ENCODE peak calls at places on chromosomes 11 and 22, in six cellular contexts. N is tibial artery, R is AG09309, M is fibroblast of pulmonary artery, L is WERI-Rb-1, F is foreskin fibroblast. C is an unnamed sample.

GRCh38 chr11:131824766-131825165 is 454.4 kb downstream of the NTM start:
- DNase-seq in L (no peak), R (peak; percentile 25), N (no peak), M (peak; percentile 94), F (peak; percentile 67), C (no peak)

GRCh38 chr11:117191680-117192400 is 7.3 kb upstream of the TAGLN start:
- DNase-seq in M (no peak), N (peak; percentile 65), L (no peak), R (no peak), F (no peak), C (no peak)

GRCh38 chr11:29161216-29161615 is 855.6 kb downstream of the KCNA4 start:
- DNase-seq in N (no peak), F (peak; percentile 43), R (no peak), L (no peak), M (peak; percentile 36), C (no peak)

GRCh38 chr11:77003954-77004353 is 30.2 kb upstream of the B3GNT6 start:
- DNase-seq in F (peak; percentile 28), N (no peak), L (no peak), M (no peak), R (no peak), C (no peak)

GRCh38 chr11:126915430-126915829 is 85.1 kb downstream of the KIRREL3 start:
- DNase-seq in R (no peak), F (no peak), L (no peak), M (no peak), N (no peak), C (no peak)

GRCh38 chr11:86291466-86292262 is 10.4 kb upstream of the HIKESHI start:
- DNase-seq in F (peak; percentile 73), R (peak; percentile 13), M (peak; percentile 64), L (peak; percentile 29), N (no peak), C (no peak)

GRCh38 chr22:33873186-33873585 is 47.1 kb downstream of the LARGE1 start:
- DNase-seq in F (no peak), N (peak; percentile 72), M (no peak), R (no peak), L (no peak), C (no peak)

GRCh38 chr11:93537022-93537421 is 6.2 kb downstream of the SMCO4 start:
- DNase-seq in N (peak; percentile 88), M (no peak), L (no peak), F (no peak), R (no peak), C (no peak)

GRCh38 chr11:58811499-58811898 is 33.0 kb downstream of the GLYATL2 start:
- DNase-seq in M (no peak), L (no peak), F (no peak), R (no peak), N (no peak), C (no peak)

GRCh38 chr11:77993902-77994301 is 566 bp downstream of the INTS4 start:
- DNase-seq in F (no peak), M (no peak), N (no peak), R (no peak), L (no peak), C (no peak)

GRCh38 chr11:17012179-17012578 is 2.0 kb downstream of the PLEKHA7 start:
- DNase-seq in N (no peak), L (no peak), M (no peak), F (no peak), R (no peak), C (no peak)

GRCh38 chr11:17013548-17014320 is 480 bp downstream of the PLEKHA7 start:
- DNase-seq in M (no peak), N (no peak), L (peak; percentile 61), R (no peak), F (peak; percentile 16), C (no peak)

GRCh38 chr11:17014321-17014773 is at the start of gene PLEKHA7:
- DNase-seq in R (no peak), F (no peak), N (no peak), M (no peak), L (peak; percentile 45), C (no peak)

GRCh38 chr11:17010851-17011420 is 3.3 kb downstream of the PLEKHA7 start:
- DNase-seq in N (no peak), F (no peak), M (no peak), R (no peak), L (peak; percentile 39), C (no peak)

GRCh38 chr11:17012712-17013547 is 1.3 kb downstream of the PLEKHA7 start:
- DNase-seq in M (peak; percentile 35), L (peak; percentile 80), N (peak; percentile 75), R (peak; percentile 10), F (peak; percentile 74), C (no peak)
- H3K4me3 ChIP-seq in M (peak overlapping the region; percentile 30), L (peak overlapping the region; percentile 91), N (peak overlapping the region; percentile 92), R (peak overlapping the region; percentile 30), F (peak overlapping the region; percentile 19), C (peak overlapping the region; percentile 51)

GRCh38 chr11:123163621-123164020 is 31.4 kb downstream of the CLMP start:
- DNase-seq in N (no peak), M (no peak), L (no peak), F (no peak), R (no peak), C (no peak)
- TF ChIP-seq CTCF in N (no peak), M (peak; percentile 23), L (peak; percentile 33), F (no peak), R (peak; percentile 24), C (peak; percentile 13)

GRCh38 chr22:37643225-37643847 is 3.9 kb downstream of the SH3BP1 start:
- DNase-seq in M (peak; percentile 76), F (peak; percentile 88), R (no peak), L (peak; percentile 85), N (peak; percentile 87), C (no peak)

GRCh38 chr22:37639771-37640590 is 512 bp downstream of the SH3BP1 start:
- DNase-seq in R (no peak), L (no peak), M (no peak), N (peak; percentile 67), F (no peak), C (no peak)

GRCh38 chr22:37639070-37639760 is at the start of gene SH3BP1:
- DNase-seq in M (no peak), L (peak; percentile 55), F (peak; percentile 74), N (peak; percentile 70), R (no peak), C (no peak)

GRCh38 chr22:37640591-37641250 is 1.3 kb downstream of the SH3BP1 start:
- DNase-seq in M (no peak), R (no peak), F (no peak), L (no peak), N (no peak), C (no peak)

GRCh38 chr22:37641251-37641949 is 1.9 kb downstream of the SH3BP1 start:
- DNase-seq in R (no peak), N (peak; percentile 65), F (no peak), L (no peak), M (no peak), C (no peak)
- H3K4me3 ChIP-seq in R (no peak overlapping the region), N (no peak overlapping the region), F (no peak overlapping the region), L (no peak overlapping the region), M (no peak overlapping the region), C (peak overlapping the region; percentile 88)

GRCh38 chr22:38724926-38725571 is 19.3 kb downstream of the GTPBP1 start:
- DNase-seq in F (peak; percentile 67), L (no peak), R (no peak), M (peak; percentile 52), N (peak; percentile 58), C (no peak)
- TF ChIP-seq CTCF in F (peak; percentile 58), L (peak; percentile 58), R (peak; percentile 50), M (peak; percentile 60), N (peak; percentile 29), C (peak; percentile 41)

DNA sequence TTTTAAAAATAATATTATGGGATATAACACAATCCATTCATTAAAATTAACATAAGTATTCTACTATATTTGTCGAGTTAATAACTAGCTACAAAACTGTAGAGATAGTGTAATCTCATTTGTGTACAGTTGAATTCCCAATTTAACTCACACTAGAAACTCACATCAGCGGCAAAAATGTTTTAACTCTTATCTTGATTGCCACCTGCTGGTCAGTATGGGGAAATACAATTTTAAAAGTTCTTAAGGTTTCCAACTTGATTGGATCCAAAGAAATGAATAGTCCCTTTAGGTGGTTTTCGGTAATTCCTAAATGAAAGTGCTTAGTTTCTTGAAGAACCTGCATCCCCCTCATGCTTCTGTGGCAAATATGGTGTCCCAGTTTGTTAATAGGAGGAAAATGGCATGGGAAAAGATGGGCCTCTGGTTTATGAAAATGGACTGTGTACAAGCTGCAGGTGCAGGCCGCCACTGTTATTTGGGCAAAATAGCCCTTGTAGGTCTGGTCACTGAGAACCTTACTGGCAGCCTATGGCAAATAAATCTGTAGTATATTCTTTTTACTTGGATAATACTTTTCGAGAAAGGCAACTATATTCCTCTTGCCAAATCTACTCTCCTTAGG is 33.7 kb upstream of the SLC17A6 start:
- DNase-seq in F (peak; percentile 13), M (peak; percentile 54), N (no peak), R (no peak), L (no peak), C (no peak)
- H3K4me3 ChIP-seq in F (no peak overlapping the region), M (no peak overlapping the region), N (no peak overlapping the region), R (no peak overlapping the region), L (no peak overlapping the region), C (no peak overlapping the region)

DNA sequence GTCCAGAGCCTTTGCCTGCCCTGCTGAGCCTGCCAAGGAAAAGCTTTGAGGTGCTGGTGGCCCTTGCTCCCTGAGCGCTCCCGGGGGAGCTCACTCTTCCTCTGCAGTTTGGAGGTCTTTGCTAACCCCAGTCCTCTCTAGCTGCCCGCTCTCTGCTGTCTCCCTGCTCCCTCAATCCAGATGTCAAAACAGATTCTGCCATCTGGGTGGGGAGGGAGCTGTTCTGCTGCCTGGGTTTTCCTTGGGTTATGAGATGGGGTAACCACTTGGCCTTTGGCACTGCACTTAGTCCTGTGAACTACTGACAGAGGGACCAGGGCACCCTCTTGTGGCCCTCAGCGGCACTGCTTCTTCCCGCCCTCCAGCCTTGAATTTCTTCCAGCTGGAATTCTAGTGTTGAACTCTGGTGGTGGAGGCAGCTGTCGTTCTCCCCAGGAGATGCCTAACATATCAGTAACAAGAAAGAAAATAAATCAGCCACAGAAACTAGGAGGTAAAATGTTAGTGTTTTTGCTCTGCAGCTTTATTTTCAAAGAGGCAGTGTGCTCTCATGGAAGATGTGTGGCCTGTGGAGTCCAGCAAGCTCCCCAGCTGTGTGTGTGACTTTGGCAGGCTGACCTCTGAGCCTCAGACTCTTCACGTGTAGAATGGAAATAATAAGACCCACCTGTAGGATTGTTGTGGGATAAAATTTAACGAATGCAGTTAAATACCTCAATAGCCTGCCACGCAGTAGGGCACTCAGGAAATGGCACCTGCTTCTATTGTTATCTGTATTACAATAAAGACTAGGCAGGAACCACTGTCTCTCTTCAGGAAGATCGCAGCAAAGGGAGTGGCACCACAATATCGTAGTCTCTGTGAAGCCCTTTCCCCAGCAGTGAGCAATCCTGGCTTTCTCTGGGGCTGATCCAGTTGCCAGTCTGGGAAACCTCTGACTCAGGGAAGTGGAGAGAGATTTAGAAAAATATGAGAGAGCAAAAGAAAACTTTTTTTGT is 23.4 kb downstream of the ARFGAP2 start:
- DNase-seq in L (peak; percentile 77), N (peak; percentile 85), R (no peak), F (peak; percentile 93), M (peak; percentile 84), C (no peak)
- TF ChIP-seq CTCF in L (peak; percentile 94), N (peak; percentile 94), R (peak; percentile 97), F (peak; percentile 99), M (peak; percentile 99), C (peak; percentile 99)

GRCh38 chr22:31561970-31562369 is 65.6 kb downstream of the SFI1 start:
- DNase-seq in M (no peak), R (no peak), N (no peak), L (no peak), F (no peak), C (no peak)
- H3K4me3 ChIP-seq in M (no peak overlapping the region), R (no peak overlapping the region), N (no peak overlapping the region), L (no peak overlapping the region), F (no peak overlapping the region), C (no peak overlapping the region)